ENCODE peak calls at places on chromosomes 11 and 22, in six cellular contexts. K, C, A, D, W and Q are unnamed samples.

GRCh38 chr11:8192016-8192895 is 23.4 kb upstream of the RIC3 start:
- DNase-seq in D (no peak), A (peak; percentile 62), K (peak; percentile 66), W (peak; percentile 78), C (peak; percentile 72), Q (peak; percentile 61)

GRCh38 chr22:49827853-49828598 is at the start of gene BRD1:
- DNase-seq in C (peak; percentile 71), K (peak; percentile 80), D (no peak), W (no peak), A (no peak), Q (peak; percentile 95)

GRCh38 chr11:67310246-67311050 is 7.1 kb downstream of the SSH3 start:
- DNase-seq in D (no peak), A (no peak), C (no peak), K (no peak), W (no peak), Q (no peak)

GRCh38 chr11:11022126-11022730 is 164.4 kb upstream of the ZBED5 start:
- DNase-seq in A (peak; percentile 43), W (peak; percentile 55), K (no peak), D (no peak), C (no peak), Q (no peak)

GRCh38 chr11:126345759-126346585 is 9.5 kb upstream of the ST3GAL4 start:
- DNase-seq in C (no peak), D (no peak), A (no peak), W (no peak), K (peak; percentile 88), Q (peak; percentile 60)

GRCh38 chr11:64526795-64527194 is 64.2 kb upstream of the SLC22A12 start:
- DNase-seq in A (no peak), D (peak; percentile 2), W (no peak), K (no peak), C (no peak), Q (no peak)

GRCh38 chr11:129894281-129895125 is 875 bp downstream of the NFRKB start:
- DNase-seq in D (no peak), A (no peak), W (no peak), C (no peak), K (no peak), Q (no peak)

GRCh38 chr11:99988105-99988907 is 698.8 kb upstream of the ARHGAP42 start:
- DNase-seq in C (no peak), D (no peak), K (no peak), A (peak; percentile 9), W (no peak), Q (no peak)

GRCh38 chr11:15327786-15328231 is 213.1 kb downstream of the INSC start:
- DNase-seq in D (no peak), C (peak; percentile 50), A (peak; percentile 69), W (peak; percentile 6), K (peak; percentile 59), Q (no peak)

GRCh38 chr11:332651-333480 is 12.2 kb upstream of the IFITM3 start:
- DNase-seq in K (peak; percentile 35), C (no peak), A (no peak), W (no peak), D (no peak), Q (no peak)

GRCh38 chr11:134343646-134344045 is 11.9 kb downstream of the GLB1L2 start:
- DNase-seq in C (no peak), A (no peak), K (no peak), W (no peak), D (no peak), Q (no peak)

GRCh38 chr11:97996762-97997161 is 1024.0 kb upstream of the CNTN5 start:
- DNase-seq in C (no peak), A (no peak), D (no peak), K (no peak), W (no peak), Q (no peak)

GRCh38 chr11:3745161-3745560 is 52.2 kb downstream of the NUP98 start:
- DNase-seq in C (no peak), D (no peak), A (no peak), K (no peak), W (no peak), Q (no peak)

GRCh38 chr11:64226507-64227051 is 505 bp downstream of the NUDT22 start:
- DNase-seq in K (no peak), C (peak; percentile 82), D (no peak), W (no peak), A (no peak), Q (peak; percentile 88)

GRCh38 chr11:68677432-68677831 is 6.9 kb upstream of the GAL start:
- DNase-seq in D (no peak), W (peak; percentile 71), K (no peak), A (no peak), C (no peak), Q (no peak)

GRCh38 chr11:35539781-35540281 is 14.4 kb upstream of the PAMR1 start:
- DNase-seq in K (peak; percentile 39), D (no peak), A (peak; percentile 59), C (peak; percentile 30), W (no peak), Q (no peak)

GRCh38 chr11:32141886-32142546 is 51.1 kb downstream of the RCN1 start:
- DNase-seq in C (no peak), W (no peak), D (no peak), A (no peak), K (no peak), Q (no peak)

GRCh38 chr11:108906826-108907225 is 242.0 kb downstream of the DDX10 start:
- DNase-seq in C (no peak), W (no peak), A (no peak), D (no peak), K (no peak), Q (no peak)

GRCh38 chr11:97908354-97908753 is 1112.4 kb upstream of the CNTN5 start:
- DNase-seq in K (no peak), C (no peak), D (no peak), W (no peak), A (no peak), Q (no peak)

GRCh38 chr11:9037046-9037780 is 33.4 kb upstream of the NRIP3 start:
- DNase-seq in C (no peak), A (no peak), D (no peak), K (no peak), W (no peak), Q (no peak)

GRCh38 chr11:124943242-124943641 is 7.4 kb upstream of the HEPACAM start:
- DNase-seq in C (no peak), W (no peak), A (no peak), D (no peak), K (no peak), Q (no peak)

GRCh38 chr11:8459711-8460399 is 134.2 kb downstream of the STK33 start:
- DNase-seq in K (no peak), D (no peak), A (no peak), C (no peak), W (no peak), Q (no peak)

GRCh38 chr11:42778193-42778592 is 533.6 kb upstream of the API5 start:
- DNase-seq in C (no peak), K (no peak), W (no peak), A (no peak), D (no peak), Q (no peak)

GRCh38 chr22:19063581-19064353 is 58.4 kb downstream of the DGCR2 start:
- DNase-seq in A (no peak), C (no peak), W (no peak), K (no peak), D (no peak), Q (no peak)

GRCh38 chr22:22810018-22810427 is 77.6 kb upstream of the IGLL5 start:
- DNase-seq in C (peak; percentile 57), D (no peak), W (peak; percentile 18), A (peak; percentile 15), K (peak; percentile 50), Q (no peak)

GRCh38 chr11:102115557-102115956 is 5.3 kb downstream of the YAP1 start:
- DNase-seq in D (no peak), A (no peak), C (peak; percentile 9), K (no peak), W (peak; percentile 56), Q (peak; percentile 39)

GRCh38 chr11:959608-960007 is 33.9 kb downstream of the AP2A2 start:
- DNase-seq in C (no peak), W (no peak), K (no peak), D (no peak), A (no peak), Q (no peak)

GRCh38 chr11:23112987-23113886 is 253.0 kb upstream of the CCDC179 start:
- DNase-seq in K (no peak), C (peak; percentile 77), W (peak; percentile 12), A (no peak), D (no peak), Q (no peak)

DNA sequence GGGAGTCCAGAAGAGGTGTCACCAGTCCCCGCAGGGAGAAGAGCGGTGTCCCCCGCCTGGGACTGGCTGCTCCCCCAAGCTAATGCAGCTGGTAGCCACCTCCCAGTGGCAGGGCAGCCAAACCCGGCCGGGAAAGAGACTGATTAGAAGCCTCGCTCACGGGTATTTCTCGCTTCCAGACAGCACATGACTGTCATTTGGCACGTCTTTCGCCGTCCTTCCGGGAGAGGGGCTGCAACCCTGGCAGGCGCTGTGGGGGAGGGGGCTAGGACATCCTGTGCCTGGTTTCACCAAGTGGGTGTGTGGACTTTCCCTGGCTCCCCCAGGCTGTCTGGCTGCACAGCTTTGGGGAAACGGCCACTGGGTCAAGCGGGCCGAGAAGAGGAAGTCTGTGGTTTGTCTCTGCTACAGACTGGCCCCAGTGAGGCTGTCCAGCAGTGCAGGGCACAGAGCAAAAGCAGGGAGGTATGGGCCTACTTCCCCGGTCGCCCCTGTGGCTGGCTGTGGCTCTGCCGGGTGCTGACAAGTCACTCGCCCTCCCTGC is 3.8 kb downstream of the CD81 start:
- DNase-seq in K (peak; percentile 64), A (peak; percentile 75), C (peak; percentile 70), W (no peak), D (peak; percentile 55), Q (peak; percentile 85)
- H3K4me1 ChIP-seq in K (peaks cover 42% of the 10 kb centered on the region), A (peaks cover 64% of the 10 kb centered on the region), C (peaks cover 75% of the 10 kb centered on the region), W (peaks cover 51% of the 10 kb centered on the region), D (peaks cover 57% of the 10 kb centered on the region), Q (peaks cover 90% of the 10 kb centered on the region)

DNA sequence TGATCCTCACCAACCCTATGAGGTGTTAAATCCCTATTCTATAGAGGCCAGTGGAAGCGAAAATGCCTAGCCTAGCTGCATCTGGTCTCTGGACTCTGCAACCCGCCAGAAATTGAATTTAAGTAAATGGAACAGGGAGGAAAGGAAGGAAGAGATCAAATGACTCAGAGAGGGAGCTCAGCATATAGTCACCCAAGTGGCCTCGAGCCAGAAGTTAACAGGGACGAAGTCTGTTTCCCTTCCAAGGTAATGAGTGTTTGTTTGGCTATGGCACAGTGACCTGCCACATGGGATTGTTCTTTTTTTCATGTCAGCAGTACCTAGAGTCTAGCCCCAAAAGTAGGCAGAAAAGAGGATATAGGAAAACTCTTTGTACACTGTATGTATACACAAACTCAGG is 66.3 kb downstream of the PAK1 start:
- DNase-seq in C (peak; percentile 80), A (no peak), K (no peak), W (peak; percentile 17), D (no peak), Q (no peak)
- TF ChIP-seq EP300 in C (no peak), A (no peak), K (no peak), W (no peak), D (no peak), Q (no peak)

GRCh38 chr11:20113147-20113435 is 47.2 kb downstream of the DBX1 start:
- DNase-seq in C (no peak), W (no peak), K (no peak), A (no peak), D (no peak), Q (no peak)
- H3K4me1 ChIP-seq in C (peaks cover 14% of the 10 kb centered on the region), W (peaks cover 42% of the 10 kb centered on the region), K (peaks cover 4% of the 10 kb centered on the region), A (peaks cover 11% of the 10 kb centered on the region), D (no peaks in the 10 kb centered on the region), Q (peaks cover 6% of the 10 kb centered on the region)

DNA sequence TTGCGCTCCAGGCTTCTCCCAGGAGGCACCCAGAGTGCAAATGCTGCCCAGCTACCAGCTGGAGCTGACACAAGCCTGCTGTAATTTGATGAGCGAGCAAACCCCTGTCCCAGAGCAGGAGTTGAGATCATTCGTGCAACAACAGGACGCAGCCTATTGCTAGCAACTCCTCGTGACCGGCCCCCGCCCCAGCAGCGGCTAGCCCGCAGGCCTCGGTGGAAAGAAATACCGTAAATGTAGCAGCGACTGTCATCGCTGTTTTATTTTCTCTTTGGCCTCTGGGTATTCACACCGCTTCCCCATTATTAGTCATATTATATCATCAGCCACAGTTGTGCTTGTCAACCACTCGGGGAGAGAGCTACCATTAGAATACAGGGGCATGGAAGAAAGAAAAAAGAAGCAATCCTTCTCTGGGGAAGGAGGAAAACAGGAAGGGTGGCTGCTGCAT is 59.2 kb upstream of the ATXN10 start:
- DNase-seq in K (no peak), A (peak; percentile 50), D (no peak), W (no peak), C (no peak), Q (peak; percentile 34)
- TF ChIP-seq EP300 in K (no peak), A (peak; percentile 65), D (no peak), W (no peak), C (no peak), Q (no peak)